ENCODE peak calls at places on chromosomes 5 and 9, in seven cellular contexts. D, P, E, V, R, Y and C are unnamed samples.

GRCh38 chr5:143644751-143645150 is 167.2 kb upstream of the HMHB1 start:
- DNase-seq in D (no peak), P (no peak), E (no peak), V (no peak), R (no peak), Y (no peak), C (no peak)

GRCh38 chr9:135156525-135157510 is 69.3 kb downstream of the OLFM1 start:
- DNase-seq in D (peak; percentile 64), P (peak; percentile 48), E (peak; percentile 32), V (peak; percentile 70), R (no peak), Y (peak; percentile 76), C (peak; percentile 59)

GRCh38 chr5:124806026-124806856 is 59.8 kb upstream of the ZNF608 start:
- DNase-seq in D (peak; percentile 94), P (peak; percentile 42), E (no peak), V (no peak), R (no peak), Y (peak; percentile 91), C (peak; percentile 80)

GRCh38 chr5:111367081-111367480 is 142.9 kb downstream of the CAMK4 start:
- DNase-seq in D (no peak), P (peak; percentile 29), E (no peak), V (no peak), R (no peak), Y (no peak), C (no peak)

GRCh38 chr9:131645078-131645776 is 94.6 kb downstream of the RAPGEF1 start:
- DNase-seq in D (no peak), P (no peak), E (no peak), V (no peak), R (no peak), Y (no peak), C (no peak)

GRCh38 chr5:160287378-160288051 is 24.8 kb downstream of the CCNJL start:
- DNase-seq in D (peak; percentile 77), P (peak; percentile 57), E (no peak), V (peak; percentile 88), R (peak; percentile 27), Y (peak; percentile 91), C (peak; percentile 90)

GRCh38 chr9:13651969-13652663 is 372.6 kb upstream of the MPDZ start:
- DNase-seq in D (no peak), P (no peak), E (no peak), V (no peak), R (no peak), Y (no peak), C (no peak)

GRCh38 chr5:101806410-101806809 is 489.7 kb downstream of the SLCO4C1 start:
- DNase-seq in D (no peak), P (no peak), E (no peak), V (peak; percentile 35), R (no peak), Y (no peak), C (no peak)

GRCh38 chr5:87453801-87454200 is 41.1 kb upstream of the CCNH start:
- DNase-seq in D (no peak), P (no peak), E (no peak), V (no peak), R (no peak), Y (no peak), C (no peak)

GRCh38 chr9:132002827-132003704 is 76.6 kb downstream of the MED27 start:
- DNase-seq in D (no peak), P (no peak), E (no peak), V (no peak), R (no peak), Y (no peak), C (no peak)